ENCODE peak calls at places on chromosome 2, in ten cellular contexts. X, C, Z, R, W, D, M, P, A and O are unnamed samples.

GRCh38 chr2:177568893-177569292 is 176.3 kb downstream of the AGPS start:
- DNase-seq in W (no peak), X (no peak), A (no peak), D (no peak), P (no peak), R (no peak), C (no peak), M (no peak), Z (no peak), O (no peak)

GRCh38 chr2:109372614-109373013 is 241.2 kb downstream of the SEPTIN10 start:
- DNase-seq in C (no peak), A (no peak), M (no peak), P (no peak), W (no peak), Z (no peak), D (no peak), X (no peak), R (peak), O (peak)

GRCh38 chr2:8611246-8611645 is 70.6 kb upstream of the ID2 start:
- DNase-seq in X (no peak), D (no peak), C (no peak), R (no peak), A (no peak), Z (no peak), P (no peak), M (no peak), W (no peak), O (peak)

GRCh38 chr2:189633392-189633811 is 27.9 kb upstream of the ASNSD1 start:
- DNase-seq in Z (no peak), C (no peak), D (no peak), M (peak), X (no peak), W (no peak), A (no peak), P (no peak), R (no peak), O (no peak)

GRCh38 chr2:71789556-71790219 is 336.3 kb downstream of the DYSF start:
- DNase-seq in C (no peak), R (no peak), Z (no peak), W (no peak), P (no peak), D (no peak), A (no peak), M (no peak), X (no peak), O (no peak)

GRCh38 chr2:64485961-64486360 is 32.0 kb downstream of the LGALSL start:
- DNase-seq in M (no peak), Z (no peak), A (peak), P (no peak), R (peak), C (no peak), W (no peak), X (no peak), D (peak), O (no peak)

GRCh38 chr2:197613509-197613987 is 61.8 kb downstream of the RFTN2 start:
- DNase-seq in R (no peak), C (no peak), Z (no peak), M (no peak), D (no peak), X (peak), P (no peak), W (peak), A (no peak), O (no peak)

GRCh38 chr2:234422895-234423505 is 73.9 kb downstream of the ARL4C start:
- DNase-seq in Z (no peak), M (peak), X (no peak), P (peak), C (no peak), W (no peak), A (no peak), D (no peak), R (no peak), O (no peak)

GRCh38 chr2:228675042-228675441 is 493.6 kb upstream of the SPHKAP start:
- DNase-seq in M (no peak), W (no peak), D (no peak), R (no peak), X (no peak), C (no peak), Z (no peak), A (no peak), P (no peak), O (no peak)

GRCh38 chr2:202037086-202037485 is 3.4 kb downstream of the FZD7 start:
- DNase-seq in Z (no peak), C (no peak), A (no peak), X (no peak), D (no peak), R (no peak), W (peak), M (no peak), P (no peak), O (no peak)

GRCh38 chr2:9558948-9559381 is 3.3 kb upstream of the ADAM17 start:
- DNase-seq in D (no peak), Z (no peak), X (no peak), W (no peak), M (no peak), P (no peak), A (peak), C (no peak), R (no peak), O (peak)

GRCh38 chr2:217282531-217282930 is 422.7 kb upstream of the TNP1 start:
- DNase-seq in W (no peak), Z (no peak), P (no peak), M (no peak), R (no peak), C (no peak), D (no peak), A (peak), X (no peak), O (no peak)

GRCh38 chr2:224764565-224765236 is 48.5 kb upstream of the CCDC195 start:
- DNase-seq in X (no peak), D (no peak), C (no peak), P (no peak), M (no peak), R (no peak), W (no peak), A (no peak), Z (no peak), O (no peak)

GRCh38 chr2:18987592-18988073 is 370.8 kb downstream of the OSR1 start:
- DNase-seq in A (peak), W (peak), D (peak), C (peak), X (no peak), M (no peak), Z (no peak), P (no peak), R (no peak), O (no peak)

GRCh38 chr2:136206613-136207012 is 88.7 kb upstream of the CXCR4 start:
- DNase-seq in X (no peak), M (no peak), Z (no peak), C (no peak), W (peak), D (peak), P (no peak), A (no peak), R (no peak), O (no peak)

GRCh38 chr2:241967745-241968144 is 98.2 kb downstream of the RTP5 start:
- DNase-seq in M (no peak), P (no peak), D (no peak), X (peak), A (no peak), R (no peak), Z (no peak), W (no peak), C (no peak), O (no peak)

GRCh38 chr2:171553858-171554257 is 31.6 kb downstream of the CYBRD1 start:
- DNase-seq in R (no peak), Z (no peak), P (no peak), C (peak), M (no peak), W (no peak), X (peak), A (no peak), D (no peak), O (no peak)

GRCh38 chr2:27320958-27321543 is 1.8 kb downstream of the MPV17 start:
- DNase-seq in C (peak), M (no peak), W (peak), D (no peak), Z (no peak), A (peak), X (no peak), P (no peak), R (no peak), O (no peak)

GRCh38 chr2:130729311-130730299 is 735 bp downstream of the GPR148 start:
- DNase-seq in Z (no peak), C (no peak), A (no peak), D (peak), P (no peak), M (no peak), X (no peak), R (no peak), W (no peak), O (no peak)

GRCh38 chr2:210222607-210223006 is 2.6 kb downstream of the ACADL start:
- DNase-seq in Z (no peak), A (no peak), W (no peak), X (no peak), M (no peak), C (no peak), D (no peak), R (no peak), P (no peak), O (no peak)

GRCh38 chr2:224645722-224646121 is 60.6 kb upstream of the CUL3 start:
- DNase-seq in M (no peak), R (no peak), X (no peak), Z (no peak), W (no peak), C (no peak), P (no peak), D (peak), A (no peak), O (no peak)

GRCh38 chr2:203105996-203106395 is 91.3 kb downstream of the NBEAL1 start:
- DNase-seq in X (no peak), A (no peak), W (no peak), D (no peak), C (no peak), Z (no peak), P (no peak), M (no peak), R (no peak), O (no peak)

GRCh38 chr2:128606837-128607236 is 288.2 kb upstream of the HS6ST1 start:
- DNase-seq in D (no peak), R (peak), P (no peak), Z (no peak), M (peak), C (no peak), W (no peak), A (no peak), X (no peak), O (peak)

GRCh38 chr2:216688731-216689360 is 6.5 kb downstream of the IGFBP5 start:
- DNase-seq in Z (no peak), A (no peak), P (no peak), W (no peak), D (no peak), C (no peak), X (no peak), R (no peak), M (no peak), O (no peak)

GRCh38 chr2:128402921-128403670 is 84.4 kb upstream of the HS6ST1 start:
- DNase-seq in C (no peak), M (no peak), R (peak), A (no peak), X (no peak), P (no peak), Z (no peak), W (no peak), D (no peak), O (peak)

GRCh38 chr2:47088371-47089082 is 66.6 kb downstream of the STPG4 start:
- DNase-seq in A (no peak), P (no peak), M (no peak), W (peak), Z (no peak), C (peak), R (no peak), X (no peak), D (no peak), O (peak)

GRCh38 chr2:68918497-68918896 is 34.2 kb downstream of the GKN2 start:
- DNase-seq in A (peak), D (no peak), Z (no peak), M (no peak), C (no peak), P (no peak), R (no peak), W (no peak), X (no peak), O (no peak)

GRCh38 chr2:27705851-27706622 is 42.3 kb downstream of the SLC4A1AP start:
- DNase-seq in R (peak), A (peak), X (no peak), D (no peak), P (no peak), M (no peak), W (peak), C (peak), Z (no peak), O (no peak)

GRCh38 chr2:207121784-207122183 is 44.0 kb downstream of the KLF7 start:
- DNase-seq in R (no peak), D (no peak), A (no peak), X (no peak), W (peak), Z (no peak), M (no peak), C (no peak), P (no peak), O (no peak)

GRCh38 chr2:40844353-40845277 is 392.7 kb upstream of the SLC8A1 start:
- DNase-seq in Z (no peak), M (no peak), A (peak), R (no peak), D (no peak), C (peak), P (no peak), W (no peak), X (no peak), O (no peak)

GRCh38 chr2:30790879-30791278 is 16.4 kb downstream of the CAPN13 start:
- DNase-seq in P (no peak), X (no peak), R (no peak), D (no peak), M (no peak), A (no peak), Z (no peak), C (no peak), W (no peak), O (no peak)

GRCh38 chr2:109375656-109376055 is 238.1 kb downstream of the SEPTIN10 start:
- DNase-seq in C (no peak), W (no peak), Z (no peak), M (no peak), D (no peak), R (peak), P (no peak), A (no peak), X (no peak), O (peak)

GRCh38 chr2:66495788-66496640 is 61.1 kb downstream of the MEIS1 start:
- DNase-seq in W (peak), R (peak), X (no peak), Z (no peak), P (no peak), C (no peak), M (no peak), A (peak), D (peak), O (no peak)

GRCh38 chr2:173079968-173080860 is 4.6 kb downstream of the MAP3K20 start:
- DNase-seq in Z (no peak), A (peak), M (no peak), R (no peak), X (no peak), W (no peak), P (no peak), C (peak), D (no peak), O (no peak)

GRCh38 chr2:101796825-101797600 is 99.5 kb downstream of the MAP4K4 start:
- DNase-seq in Z (no peak), R (no peak), M (no peak), P (no peak), W (no peak), X (no peak), A (no peak), C (no peak), D (no peak), O (no peak)

GRCh38 chr2:231605607-231606091 is 13.0 kb downstream of the TEX44 start:
- DNase-seq in D (no peak), C (no peak), P (no peak), M (peak), X (peak), W (peak), A (no peak), Z (no peak), R (peak), O (no peak)

GRCh38 chr2:575030-575727 is 102.0 kb downstream of the TMEM18 start:
- DNase-seq in Z (no peak), R (no peak), P (no peak), D (no peak), X (no peak), M (no peak), C (no peak), W (no peak), A (no peak), O (peak)

GRCh38 chr2:133777607-133778006 is 209.3 kb upstream of the NCKAP5 start:
- DNase-seq in R (no peak), M (no peak), X (no peak), D (no peak), W (no peak), Z (no peak), C (peak), A (peak), P (no peak), O (no peak)